ENCODE peak calls at places on chromosomes 12 and 14, in six cellular contexts. One of them, this sample, is unnamed.

GRCh38 chr12:96226801-96227348 is 32.7 kb downstream of the ELK3 start:
- DNase-seq in SK-N-SH: no peak
- DNase-seq in A549: no peak
- DNase-seq in HepG2: no peak
- DNase-seq in GM12878: no peak
- DNase-seq in K562: no peak
- DNase-seq in this sample: no peak

GRCh38 chr12:6018265-6018664 is 73.2 kb upstream of the ANO2 start:
- DNase-seq in SK-N-SH: no peak
- DNase-seq in A549: no peak
- DNase-seq in HepG2: no peak
- DNase-seq in GM12878: no peak
- DNase-seq in K562: no peak
- DNase-seq in this sample: no peak

GRCh38 chr14:100648474-100649172 is 61.4 kb upstream of the BEGAIN start:
- DNase-seq in SK-N-SH: no peak
- DNase-seq in A549: no peak
- DNase-seq in HepG2: no peak
- DNase-seq in GM12878: no peak
- DNase-seq in K562: no peak
- DNase-seq in this sample: no peak

GRCh38 chr14:26527095-26527494 is 70.7 kb downstream of the NOVA1 start:
- DNase-seq in SK-N-SH: no peak
- DNase-seq in A549: peak; percentile 5
- DNase-seq in HepG2: no peak
- DNase-seq in GM12878: no peak
- DNase-seq in K562: no peak
- DNase-seq in this sample: peak; percentile 72

GRCh38 chr12:24015771-24016170 is 66.3 kb upstream of the SOX5 start:
- DNase-seq in SK-N-SH: no peak
- DNase-seq in A549: no peak
- DNase-seq in HepG2: no peak
- DNase-seq in GM12878: no peak
- DNase-seq in K562: no peak
- DNase-seq in this sample: no peak

GRCh38 chr14:26088260-26088659 is 509.6 kb downstream of the NOVA1 start:
- DNase-seq in SK-N-SH: no peak
- DNase-seq in A549: no peak
- DNase-seq in HepG2: no peak
- DNase-seq in GM12878: no peak
- DNase-seq in K562: no peak
- DNase-seq in this sample: no peak

GRCh38 chr14:105411017-105411941 is 8.3 kb upstream of the MTA1 start:
- DNase-seq in SK-N-SH: peak; percentile 95
- DNase-seq in A549: no peak
- DNase-seq in HepG2: no peak
- DNase-seq in GM12878: no peak
- DNase-seq in K562: peak; percentile 54
- DNase-seq in this sample: peak; percentile 33

GRCh38 chr12:62247646-62248045 is 12.6 kb upstream of the USP15 start:
- DNase-seq in SK-N-SH: no peak
- DNase-seq in A549: no peak
- DNase-seq in HepG2: no peak
- DNase-seq in GM12878: no peak
- DNase-seq in K562: no peak
- DNase-seq in this sample: no peak

GRCh38 chr12:26940820-26941219 is 2.5 kb downstream of the FGFR1OP2 start:
- DNase-seq in SK-N-SH: no peak
- DNase-seq in A549: no peak
- DNase-seq in HepG2: no peak
- DNase-seq in GM12878: no peak
- DNase-seq in K562: peak; percentile 38
- DNase-seq in this sample: peak; percentile 15

GRCh38 chr12:30041096-30041495 is 257.4 kb upstream of the TMTC1 start:
- DNase-seq in SK-N-SH: no peak
- DNase-seq in A549: no peak
- DNase-seq in HepG2: no peak
- DNase-seq in GM12878: no peak
- DNase-seq in K562: no peak
- DNase-seq in this sample: no peak

GRCh38 chr14:73237786-73238261 is 518 bp downstream of the PAPLN start:
- DNase-seq in SK-N-SH: peak; percentile 82
- DNase-seq in A549: no peak
- DNase-seq in HepG2: no peak
- DNase-seq in GM12878: no peak
- DNase-seq in K562: no peak
- DNase-seq in this sample: no peak

GRCh38 chr14:102697125-102697900 is 79.9 kb upstream of the TRAF3 start:
- DNase-seq in SK-N-SH: no peak
- DNase-seq in A549: no peak
- DNase-seq in HepG2: peak; percentile 83
- DNase-seq in GM12878: no peak
- DNase-seq in K562: no peak
- DNase-seq in this sample: no peak

GRCh38 chr14:102524026-102524450 is 14.5 kb upstream of the ANKRD9 start:
- DNase-seq in SK-N-SH: no peak
- DNase-seq in A549: no peak
- DNase-seq in HepG2: no peak
- DNase-seq in GM12878: no peak
- DNase-seq in K562: no peak
- DNase-seq in this sample: no peak

GRCh38 chr14:102481791-102482238 is 27.8 kb downstream of the ANKRD9 start:
- DNase-seq in SK-N-SH: no peak
- DNase-seq in A549: peak; percentile 35
- DNase-seq in HepG2: peak; percentile 91
- DNase-seq in GM12878: no peak
- DNase-seq in K562: no peak
- DNase-seq in this sample: peak; percentile 45

GRCh38 chr12:69509308-69509736 is 39.1 kb downstream of the FRS2 start:
- DNase-seq in SK-N-SH: peak; percentile 40
- DNase-seq in A549: no peak
- DNase-seq in HepG2: no peak
- DNase-seq in GM12878: no peak
- DNase-seq in K562: peak; percentile 16
- DNase-seq in this sample: peak; percentile 46

GRCh38 chr14:71726639-71727085 is 205.6 kb upstream of the RGS6 start:
- DNase-seq in SK-N-SH: no peak
- DNase-seq in A549: no peak
- DNase-seq in HepG2: no peak
- DNase-seq in GM12878: no peak
- DNase-seq in K562: no peak
- DNase-seq in this sample: no peak

GRCh38 chr14:54627325-54627717 is 60.4 kb downstream of the SAMD4A start:
- DNase-seq in SK-N-SH: no peak
- DNase-seq in A549: no peak
- DNase-seq in HepG2: no peak
- DNase-seq in GM12878: no peak
- DNase-seq in K562: no peak
- DNase-seq in this sample: no peak

GRCh38 chr12:96878704-96879103 is 28.4 kb upstream of the NEDD1 start:
- DNase-seq in SK-N-SH: no peak
- DNase-seq in A549: no peak
- DNase-seq in HepG2: no peak
- DNase-seq in GM12878: no peak
- DNase-seq in K562: no peak
- DNase-seq in this sample: peak; percentile 80

GRCh38 chr14:73223049-73223448 is 14.3 kb upstream of the PAPLN start:
- DNase-seq in SK-N-SH: no peak
- DNase-seq in A549: no peak
- DNase-seq in HepG2: no peak
- DNase-seq in GM12878: peak; percentile 63
- DNase-seq in K562: no peak
- DNase-seq in this sample: no peak

GRCh38 chr14:91376547-91377477 is 40.8 kb downstream of the CCDC88C start:
- DNase-seq in SK-N-SH: peak; percentile 50
- DNase-seq in A549: no peak
- DNase-seq in HepG2: no peak
- DNase-seq in GM12878: no peak
- DNase-seq in K562: no peak
- DNase-seq in this sample: no peak

GRCh38 chr14:81990312-81990761 is 456.7 kb upstream of the SEL1L start:
- DNase-seq in SK-N-SH: peak; percentile 6
- DNase-seq in A549: peak; percentile 52
- DNase-seq in HepG2: peak; percentile 33
- DNase-seq in GM12878: peak; percentile 16
- DNase-seq in K562: peak; percentile 46
- DNase-seq in this sample: peak; percentile 45

DNA sequence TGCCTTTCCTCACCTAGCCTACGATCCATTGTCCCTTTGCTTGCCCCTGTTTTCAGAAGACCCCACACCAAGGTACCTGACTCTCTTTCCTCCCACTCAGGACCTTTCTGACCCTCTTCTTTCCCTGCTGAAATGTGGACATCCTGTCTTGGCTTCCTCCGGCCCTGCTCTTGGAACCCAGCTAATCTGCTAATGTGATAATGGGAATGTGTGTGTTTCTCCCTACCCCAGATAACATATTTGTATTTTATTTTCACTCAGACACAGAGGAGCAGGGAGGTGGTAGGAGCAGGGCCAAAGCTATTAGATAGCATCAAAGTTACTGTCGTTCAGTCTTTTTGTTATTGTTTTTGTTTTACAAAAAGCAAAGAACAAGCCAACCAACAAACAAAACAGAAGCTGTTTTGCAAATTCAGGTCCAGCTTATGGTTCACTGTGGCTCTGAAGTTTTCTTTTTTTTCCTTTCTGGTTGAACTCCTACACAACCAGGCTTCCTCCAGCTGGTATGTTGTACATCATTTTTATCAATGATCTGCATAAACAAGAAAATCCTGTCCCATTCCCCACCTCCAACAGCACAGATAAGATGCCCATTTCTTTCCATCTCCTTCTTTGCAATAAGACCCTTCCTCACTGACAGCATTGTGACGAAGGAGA is 137.3 kb downstream of the C12orf75 start:
- DNase-seq in SK-N-SH: peak; percentile 19
- DNase-seq in A549: no peak
- DNase-seq in HepG2: no peak
- DNase-seq in GM12878: no peak
- DNase-seq in K562: no peak
- DNase-seq in this sample: no peak
- H3K4me2 ChIP-seq in SK-N-SH: no peak overlapping the region
- H3K4me2 ChIP-seq in A549: no peak overlapping the region
- H3K4me2 ChIP-seq in HepG2: no peak overlapping the region
- H3K4me2 ChIP-seq in GM12878: no peak overlapping the region
- H3K4me2 ChIP-seq in K562: no peak overlapping the region
- H3K4me2 ChIP-seq in this sample: no peak overlapping the region

DNA sequence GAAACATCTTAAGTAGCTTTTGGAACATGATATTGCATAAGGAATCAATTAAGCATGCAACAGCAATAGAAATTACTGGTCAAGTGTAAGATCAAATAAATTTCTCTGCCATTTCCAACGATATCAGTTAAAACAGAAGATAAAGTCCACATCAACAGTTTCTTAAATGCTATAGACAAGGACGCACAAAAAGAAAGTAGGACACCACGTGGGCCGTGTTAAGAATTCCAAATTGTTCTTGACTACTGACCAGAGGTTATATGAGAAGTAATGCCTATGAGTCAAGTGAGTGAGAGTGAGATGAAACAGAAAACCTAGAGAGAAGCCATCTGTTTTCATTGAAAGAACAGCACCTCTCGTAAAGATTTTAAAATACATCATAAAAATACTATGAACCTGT is 318.2 kb downstream of the TMEM117 start:
- DNase-seq in SK-N-SH: no peak
- DNase-seq in A549: no peak
- DNase-seq in HepG2: no peak
- DNase-seq in GM12878: no peak
- DNase-seq in K562: no peak
- DNase-seq in this sample: peak; percentile 62
- H3K4me3 ChIP-seq in SK-N-SH: no peak overlapping the region
- H3K4me3 ChIP-seq in A549: no peak overlapping the region
- H3K4me3 ChIP-seq in HepG2: no peak overlapping the region
- H3K4me3 ChIP-seq in GM12878: no peak overlapping the region
- H3K4me3 ChIP-seq in K562: no peak overlapping the region
- H3K4me3 ChIP-seq in this sample: peak overlapping the region; percentile 33

GRCh38 chr12:77941396-77941795 is 110.7 kb downstream of the NAV3 start:
- DNase-seq in SK-N-SH: no peak
- DNase-seq in A549: no peak
- DNase-seq in HepG2: no peak
- DNase-seq in GM12878: no peak
- DNase-seq in K562: no peak
- DNase-seq in this sample: no peak

GRCh38 chr12:77943466-77943865 is 112.8 kb downstream of the NAV3 start:
- DNase-seq in SK-N-SH: no peak
- DNase-seq in A549: peak; percentile 73
- DNase-seq in HepG2: no peak
- DNase-seq in GM12878: no peak
- DNase-seq in K562: no peak
- DNase-seq in this sample: peak; percentile 87

GRCh38 chr12:77946541-77947021 is 115.9 kb downstream of the NAV3 start:
- DNase-seq in SK-N-SH: no peak
- DNase-seq in A549: no peak
- DNase-seq in HepG2: no peak
- DNase-seq in GM12878: no peak
- DNase-seq in K562: no peak
- DNase-seq in this sample: peak; percentile 19

GRCh38 chr12:77947746-77948145 is 117.1 kb downstream of the NAV3 start:
- DNase-seq in SK-N-SH: no peak
- DNase-seq in A549: no peak
- DNase-seq in HepG2: no peak
- DNase-seq in GM12878: no peak
- DNase-seq in K562: no peak
- DNase-seq in this sample: no peak

GRCh38 chr12:77947326-77947725 is 116.6 kb downstream of the NAV3 start:
- DNase-seq in SK-N-SH: no peak
- DNase-seq in A549: peak; percentile 22
- DNase-seq in HepG2: no peak
- DNase-seq in GM12878: no peak
- DNase-seq in K562: no peak
- DNase-seq in this sample: peak; percentile 83
- TF ChIP-seq SMC3 in SK-N-SH: no peak
- TF ChIP-seq SMC3 in A549: no peak
- TF ChIP-seq SMC3 in HepG2: no peak
- TF ChIP-seq SMC3 in GM12878: no peak
- TF ChIP-seq SMC3 in K562: no peak
- TF ChIP-seq SMC3 in this sample: no peak

GRCh38 chr14:94904636-94905035 is 134.7 kb upstream of the GSC start:
- DNase-seq in SK-N-SH: no peak
- DNase-seq in A549: no peak
- DNase-seq in HepG2: no peak
- DNase-seq in GM12878: no peak
- DNase-seq in K562: no peak
- DNase-seq in this sample: peak; percentile 34
- H3K4me2 ChIP-seq in SK-N-SH: no peak overlapping the region
- H3K4me2 ChIP-seq in A549: no peak overlapping the region
- H3K4me2 ChIP-seq in HepG2: no peak overlapping the region
- H3K4me2 ChIP-seq in GM12878: no peak overlapping the region
- H3K4me2 ChIP-seq in K562: no peak overlapping the region
- H3K4me2 ChIP-seq in this sample: peak overlapping the region; percentile 56

GRCh38 chr14:99270491-99271287 is 1.3 kb downstream of the BCL11B start:
- DNase-seq in SK-N-SH: peak; percentile 54
- DNase-seq in A549: no peak
- DNase-seq in HepG2: no peak
- DNase-seq in GM12878: no peak
- DNase-seq in K562: no peak
- DNase-seq in this sample: no peak
- H3K4me3 ChIP-seq in SK-N-SH: no peak overlapping the region
- H3K4me3 ChIP-seq in A549: peak overlapping the region; percentile 83
- H3K4me3 ChIP-seq in HepG2: no peak overlapping the region
- H3K4me3 ChIP-seq in GM12878: peak overlapping the region; percentile 36
- H3K4me3 ChIP-seq in K562: no peak overlapping the region
- H3K4me3 ChIP-seq in this sample: peak overlapping the region; percentile 19

GRCh38 chr12:39503445-39503844 is 60.5 kb upstream of the KIF21A start:
- DNase-seq in SK-N-SH: no peak
- DNase-seq in A549: peak; percentile 53
- DNase-seq in HepG2: no peak
- DNase-seq in GM12878: no peak
- DNase-seq in K562: no peak
- DNase-seq in this sample: no peak
- TF ChIP-seq SMC3 in SK-N-SH: no peak
- TF ChIP-seq SMC3 in A549: no peak
- TF ChIP-seq SMC3 in HepG2: no peak
- TF ChIP-seq SMC3 in GM12878: no peak
- TF ChIP-seq SMC3 in K562: no peak
- TF ChIP-seq SMC3 in this sample: no peak

This sample was measured in IMR-90.